ENCODE peak calls at places on chromosomes 5 and 9, in four cellular contexts. One of them, this sample, is unnamed.

GRCh38 chr5:107213025-107213424 is 457.7 kb downstream of the EFNA5 start:
- DNase-seq in activated T-helper 1 cell treated with Interleukin-2 at 50 U/mL for 16 hours: no peak
- DNase-seq in myocyte: no peak
- DNase-seq in NCI-H82: no peak
- DNase-seq in this sample: no peak

GRCh38 chr9:4315582-4316215 is 15.8 kb upstream of the GLIS3 start:
- DNase-seq in activated T-helper 1 cell treated with Interleukin-2 at 50 U/mL for 16 hours: peak; percentile 34
- DNase-seq in myocyte: peak; percentile 68
- DNase-seq in NCI-H82: peak; percentile 77
- DNase-seq in this sample: peak; percentile 73

GRCh38 chr9:36056896-36057295 is 20.2 kb downstream of the RECK start:
- DNase-seq in activated T-helper 1 cell treated with Interleukin-2 at 50 U/mL for 16 hours: no peak
- DNase-seq in myocyte: no peak
- DNase-seq in NCI-H82: no peak
- DNase-seq in this sample: no peak

GRCh38 chr5:140551872-140552271 is 4.4 kb downstream of the EIF4EBP3 start:
- DNase-seq in activated T-helper 1 cell treated with Interleukin-2 at 50 U/mL for 16 hours: no peak
- DNase-seq in myocyte: no peak
- DNase-seq in NCI-H82: no peak
- DNase-seq in this sample: no peak

GRCh38 chr5:173795601-173796000 is 92.5 kb upstream of the CPEB4 start:
- DNase-seq in activated T-helper 1 cell treated with Interleukin-2 at 50 U/mL for 16 hours: no peak
- DNase-seq in myocyte: no peak
- DNase-seq in NCI-H82: no peak
- DNase-seq in this sample: no peak

GRCh38 chr9:134895849-134896833 is 15.5 kb downstream of the FCN2 start:
- DNase-seq in activated T-helper 1 cell treated with Interleukin-2 at 50 U/mL for 16 hours: no peak
- DNase-seq in myocyte: peak; percentile 77
- DNase-seq in NCI-H82: peak; percentile 25
- DNase-seq in this sample: peak; percentile 100

GRCh38 chr9:134413890-134414731 is 87.9 kb downstream of the RXRA start:
- DNase-seq in activated T-helper 1 cell treated with Interleukin-2 at 50 U/mL for 16 hours: no peak
- DNase-seq in myocyte: peak; percentile 54
- DNase-seq in NCI-H82: no peak
- DNase-seq in this sample: peak; percentile 33

GRCh38 chr5:110853267-110853666 is 114.5 kb downstream of the SLC25A46 start:
- DNase-seq in activated T-helper 1 cell treated with Interleukin-2 at 50 U/mL for 16 hours: no peak
- DNase-seq in myocyte: no peak
- DNase-seq in NCI-H82: no peak
- DNase-seq in this sample: no peak

GRCh38 chr9:98391884-98392283 is 136.4 kb upstream of the TBC1D2 start:
- DNase-seq in activated T-helper 1 cell treated with Interleukin-2 at 50 U/mL for 16 hours: no peak
- DNase-seq in myocyte: no peak
- DNase-seq in NCI-H82: no peak
- DNase-seq in this sample: no peak

GRCh38 chr5:135140805-135141204 is 106.8 kb upstream of the PITX1 start:
- DNase-seq in activated T-helper 1 cell treated with Interleukin-2 at 50 U/mL for 16 hours: no peak
- DNase-seq in myocyte: peak; percentile 90
- DNase-seq in NCI-H82: no peak
- DNase-seq in this sample: no peak

GRCh38 chr5:137866541-137867388 is 895 bp upstream of the MYOT start:
- DNase-seq in activated T-helper 1 cell treated with Interleukin-2 at 50 U/mL for 16 hours: no peak
- DNase-seq in myocyte: no peak
- DNase-seq in NCI-H82: no peak
- DNase-seq in this sample: no peak

GRCh38 chr5:79573983-79574890 is 38.0 kb upstream of the TENT2 start:
- DNase-seq in activated T-helper 1 cell treated with Interleukin-2 at 50 U/mL for 16 hours: no peak
- DNase-seq in myocyte: no peak
- DNase-seq in NCI-H82: no peak
- DNase-seq in this sample: no peak

GRCh38 chr9:95070549-95071021 is 246.9 kb downstream of the FANCC start:
- DNase-seq in activated T-helper 1 cell treated with Interleukin-2 at 50 U/mL for 16 hours: no peak
- DNase-seq in myocyte: no peak
- DNase-seq in NCI-H82: no peak
- DNase-seq in this sample: no peak

GRCh38 chr5:62343428-62343827 is 37.4 kb downstream of the KIF2A start:
- DNase-seq in activated T-helper 1 cell treated with Interleukin-2 at 50 U/mL for 16 hours: no peak
- DNase-seq in myocyte: no peak
- DNase-seq in NCI-H82: no peak
- DNase-seq in this sample: no peak

GRCh38 chr5:37696190-37697021 is 143.4 kb downstream of the GDNF start:
- DNase-seq in activated T-helper 1 cell treated with Interleukin-2 at 50 U/mL for 16 hours: no peak
- DNase-seq in myocyte: peak; percentile 46
- DNase-seq in NCI-H82: no peak
- DNase-seq in this sample: peak; percentile 60

GRCh38 chr5:43773032-43773830 is 170.3 kb downstream of the NNT start:
- DNase-seq in activated T-helper 1 cell treated with Interleukin-2 at 50 U/mL for 16 hours: no peak
- DNase-seq in myocyte: peak; percentile 26
- DNase-seq in NCI-H82: no peak
- DNase-seq in this sample: no peak

GRCh38 chr5:125321654-125322053 is 575.2 kb upstream of the ZNF608 start:
- DNase-seq in activated T-helper 1 cell treated with Interleukin-2 at 50 U/mL for 16 hours: no peak
- DNase-seq in myocyte: no peak
- DNase-seq in NCI-H82: no peak
- DNase-seq in this sample: no peak

GRCh38 chr9:95249986-95250385 is 67.5 kb downstream of the FANCC start:
- DNase-seq in activated T-helper 1 cell treated with Interleukin-2 at 50 U/mL for 16 hours: no peak
- DNase-seq in myocyte: peak; percentile 74
- DNase-seq in NCI-H82: no peak
- DNase-seq in this sample: no peak

GRCh38 chr5:141135030-141135717 is at the start of gene PCDHB5:
- DNase-seq in activated T-helper 1 cell treated with Interleukin-2 at 50 U/mL for 16 hours: no peak
- DNase-seq in myocyte: no peak
- DNase-seq in NCI-H82: peak; percentile 60
- DNase-seq in this sample: no peak

GRCh38 chr5:135141303-135142268 is 107.6 kb upstream of the PITX1 start:
- DNase-seq in activated T-helper 1 cell treated with Interleukin-2 at 50 U/mL for 16 hours: no peak
- DNase-seq in myocyte: no peak
- DNase-seq in NCI-H82: no peak
- DNase-seq in this sample: no peak

GRCh38 chr9:86298873-86299272 is 16.5 kb upstream of the ISCA1 start:
- DNase-seq in activated T-helper 1 cell treated with Interleukin-2 at 50 U/mL for 16 hours: no peak
- DNase-seq in myocyte: no peak
- DNase-seq in NCI-H82: no peak
- DNase-seq in this sample: no peak

GRCh38 chr9:121700165-121700830 is 48.9 kb downstream of the DAB2IP start:
- DNase-seq in activated T-helper 1 cell treated with Interleukin-2 at 50 U/mL for 16 hours: no peak
- DNase-seq in myocyte: peak; percentile 45
- DNase-seq in NCI-H82: peak; percentile 47
- DNase-seq in this sample: peak; percentile 60

GRCh38 chr5:157511656-157512644 is 51.9 kb downstream of the NIPAL4 start:
- DNase-seq in activated T-helper 1 cell treated with Interleukin-2 at 50 U/mL for 16 hours: no peak
- DNase-seq in myocyte: peak; percentile 97
- DNase-seq in NCI-H82: no peak
- DNase-seq in this sample: peak; percentile 64

GRCh38 chr5:74392698-74393431 is 247.7 kb downstream of the ENC1 start:
- DNase-seq in activated T-helper 1 cell treated with Interleukin-2 at 50 U/mL for 16 hours: no peak
- DNase-seq in myocyte: no peak
- DNase-seq in NCI-H82: no peak
- DNase-seq in this sample: no peak

GRCh38 chr5:36897616-36898015 is 21.0 kb downstream of the NIPBL start:
- DNase-seq in activated T-helper 1 cell treated with Interleukin-2 at 50 U/mL for 16 hours: no peak
- DNase-seq in myocyte: no peak
- DNase-seq in NCI-H82: no peak
- DNase-seq in this sample: no peak

GRCh38 chr5:180126716-180127681 is 55.4 kb upstream of the RNF130 start:
- DNase-seq in activated T-helper 1 cell treated with Interleukin-2 at 50 U/mL for 16 hours: no peak
- DNase-seq in myocyte: no peak
- DNase-seq in NCI-H82: peak; percentile 49
- DNase-seq in this sample: no peak

GRCh38 chr5:172593721-172594120 is 47.3 kb upstream of the NEURL1B start:
- DNase-seq in activated T-helper 1 cell treated with Interleukin-2 at 50 U/mL for 16 hours: no peak
- DNase-seq in myocyte: no peak
- DNase-seq in NCI-H82: no peak
- DNase-seq in this sample: no peak

GRCh38 chr9:117494401-117495130 is 79.7 kb upstream of the ASTN2 start:
- DNase-seq in activated T-helper 1 cell treated with Interleukin-2 at 50 U/mL for 16 hours: no peak
- DNase-seq in myocyte: peak; percentile 26
- DNase-seq in NCI-H82: peak; percentile 24
- DNase-seq in this sample: peak; percentile 68

GRCh38 chr5:107796797-107797196 is 126.1 kb upstream of the EFNA5 start:
- DNase-seq in activated T-helper 1 cell treated with Interleukin-2 at 50 U/mL for 16 hours: no peak
- DNase-seq in myocyte: no peak
- DNase-seq in NCI-H82: no peak
- DNase-seq in this sample: no peak

GRCh38 chr5:55817030-55817429 is 34.1 kb upstream of the IL31RA start:
- DNase-seq in activated T-helper 1 cell treated with Interleukin-2 at 50 U/mL for 16 hours: no peak
- DNase-seq in myocyte: no peak
- DNase-seq in NCI-H82: no peak
- DNase-seq in this sample: no peak

GRCh38 chr9:136978865-136979544 is 1.7 kb downstream of the PTGDS start:
- DNase-seq in activated T-helper 1 cell treated with Interleukin-2 at 50 U/mL for 16 hours: no peak
- DNase-seq in myocyte: no peak
- DNase-seq in NCI-H82: no peak
- DNase-seq in this sample: no peak